ENCODE peak calls at places on chromosomes 13 and 19, in five cellular contexts. T is endothelial cell of umbilical vein, D is HCT116, H is mammary epithelial cell, M is HepG2. X is an unnamed sample. For H3K4me1, the result is how much of the 10 kb centered on the place peaks cover.

GRCh38 chr13:66660013-66660804 is 569.9 kb downstream of the PCDH9 start:
- DNase-seq in D (no peak), H (peak), T (peak), M (no peak), X (no peak)

GRCh38 chr13:111232191-111232590 is 88.3 kb upstream of the TEX29 start:
- DNase-seq in T (no peak), M (no peak), D (no peak), H (no peak), X (no peak)

GRCh38 chr13:39259371-39259770 is 221.1 kb downstream of the NHLRC3 start:
- DNase-seq in D (no peak), T (no peak), M (no peak), H (no peak), X (no peak)

GRCh38 chr13:111046590-111047141 is 68.4 kb upstream of the ARHGEF7 start:
- DNase-seq in D (no peak), M (no peak), T (no peak), H (no peak), X (no peak)

GRCh38 chr13:37403776-37404497 is 194.6 kb downstream of the POSTN start:
- DNase-seq in M (no peak), H (peak), D (no peak), T (no peak), X (no peak)

GRCh38 chr13:53068841-53069520 is 40.4 kb downstream of the OLFM4 start:
- DNase-seq in H (no peak), M (no peak), D (no peak), T (no peak), X (no peak)

GRCh38 chr19:34500656-34501120 is 19.1 kb downstream of the WTIP start:
- DNase-seq in T (no peak), D (no peak), H (no peak), M (no peak), X (no peak)

GRCh38 chr13:40568672-40569350 is 97.6 kb downstream of the FOXO1 start:
- DNase-seq in H (no peak), D (no peak), M (peak), T (peak), X (no peak)

GRCh38 chr19:29630661-29631060 is 24.6 kb downstream of the POP4 start:
- DNase-seq in H (no peak), D (no peak), T (no peak), M (no peak), X (no peak)

GRCh38 chr19:45790942-45791341 is 1.7 kb downstream of the DMWD start:
- DNase-seq in T (no peak), H (no peak), D (no peak), M (no peak), X (peak)

GRCh38 chr13:66896933-66897332 is 333.2 kb downstream of the PCDH9 start:
- DNase-seq in T (peak), H (no peak), D (no peak), M (no peak), X (no peak)

GRCh38 chr19:32498641-32499200 is 82.3 kb upstream of the PDCD5 start:
- DNase-seq in H (no peak), D (no peak), T (no peak), M (no peak), X (peak)

GRCh38 chr13:23615677-23616076 is 45.5 kb downstream of the TNFRSF19 start:
- DNase-seq in H (no peak), M (peak), D (no peak), T (no peak), X (no peak)

GRCh38 chr13:53060840-53061485 is 32.4 kb downstream of the OLFM4 start:
- DNase-seq in T (no peak), M (no peak), H (no peak), D (no peak), X (no peak)

GRCh38 chr13:28035146-28035782 is 46.8 kb upstream of the URAD start:
- DNase-seq in D (peak), M (no peak), H (peak), T (no peak), X (no peak)

GRCh38 chr19:3725640-3726310 is 17.6 kb downstream of the TJP3 start:
- DNase-seq in D (peak), T (no peak), H (no peak), M (no peak), X (no peak)

GRCh38 chr13:95354156-95354555 is 52.9 kb upstream of the ABCC4 start:
- DNase-seq in T (no peak), M (no peak), D (no peak), H (no peak), X (no peak)

GRCh38 chr13:38824342-38824741 is 137.5 kb downstream of the FREM2 start:
- DNase-seq in H (peak), T (no peak), D (no peak), M (no peak), X (no peak)

GRCh38 chr13:31172535-31172934 is 10.8 kb upstream of the HSPH1 start:
- DNase-seq in D (peak), T (peak), H (peak), M (peak), X (no peak)

GRCh38 chr19:52221831-52222375 is 32.1 kb downstream of the PPP2R1A start:
- DNase-seq in H (peak), T (no peak), D (no peak), M (no peak), X (no peak)

GRCh38 chr13:20873348-20873747 is 29.2 kb downstream of the XPO4 start:
- DNase-seq in H (peak), M (no peak), D (no peak), T (peak), X (no peak)

GRCh38 chr13:20565120-20565736 is 1.7 kb upstream of the IFT88 start:
- DNase-seq in T (peak), H (peak), D (no peak), M (no peak), X (no peak)

GRCh38 chr13:61144834-61145593 is 270.6 kb downstream of the PCDH20 start:
- DNase-seq in T (no peak), H (no peak), D (no peak), M (no peak), X (no peak)

GRCh38 chr19:16400911-16401675 is 70.7 kb downstream of the EPS15L1 start:
- DNase-seq in T (no peak), H (no peak), M (no peak), D (no peak), X (no peak)

GRCh38 chr13:32150794-32151193 is 119.2 kb downstream of the FRY start:
- DNase-seq in T (no peak), H (no peak), D (no peak), M (no peak), X (no peak)

GRCh38 chr19:55536951-55537740 is at the start of gene SBK2:
- DNase-seq in H (no peak), M (peak), T (no peak), D (no peak), X (no peak)

GRCh38 chr19:56162258-56162657 is 13.6 kb upstream of the GALP start:
- DNase-seq in D (no peak), M (no peak), T (peak), H (no peak), X (peak)

GRCh38 chr13:32001392-32001768 is 30.2 kb upstream of the FRY start:
- DNase-seq in D (peak), H (peak), T (peak), M (peak), X (peak)

GRCh38 chr19:21468791-21469190 is 36.6 kb upstream of the ZNF429 start:
- DNase-seq in T (no peak), H (no peak), D (no peak), M (no peak), X (no peak)

GRCh38 chr13:20058476-20058875 is 99.9 kb downstream of the ZMYM2 start:
- DNase-seq in H (no peak), T (no peak), M (no peak), D (no peak), X (no peak)

GRCh38 chr19:1855828-1856255 is 7.5 kb downstream of the KLF16 start:
- DNase-seq in T (no peak), M (no peak), D (no peak), H (no peak), X (no peak)

GRCh38 chr19:52369463-52370340 is at the start of gene ZNF880:
- DNase-seq in D (no peak), T (peak), H (peak), M (no peak), X (no peak)

GRCh38 chr13:79859756-79860155 is 378.8 kb downstream of the NDFIP2 start:
- DNase-seq in T (no peak), D (no peak), H (no peak), M (no peak), X (no peak)

GRCh38 chr13:110306960-110307696 is at the start of the genes COL4A1 and COL4A2:
- DNase-seq in H (peak), D (no peak), T (peak), M (no peak), X (no peak)

GRCh38 chr13:44726777-44727176 is 150.6 kb upstream of the TSC22D1 start:
- DNase-seq in H (no peak), D (no peak), M (no peak), T (no peak), X (no peak)

GRCh38 chr19:51503891-51504290 is 2.3 kb upstream of the SIGLEC12 start:
- DNase-seq in M (no peak), T (no peak), D (no peak), H (no peak), X (no peak)

GRCh38 chr13:24272452-24273161 is 36.8 kb upstream of the C1QTNF9 start:
- DNase-seq in D (no peak), T (no peak), H (no peak), M (no peak), X (no peak)

GRCh38 chr19:1210227-1210538 is 4.6 kb downstream of the STK11 start:
- DNase-seq in T (no peak), D (no peak), M (no peak), H (no peak), X (no peak)

GRCh38 chr13:48580886-48581285 is 48.0 kb upstream of the RCBTB2 start:
- DNase-seq in D (no peak), M (no peak), H (peak), T (no peak), X (no peak)

GRCh38 chr13:25860265-25860664 is 191.6 kb downstream of the SHISA2 start:
- DNase-seq in M (no peak), H (no peak), T (no peak), D (no peak), X (no peak)
- TF ChIP-seq EZH2 in M (no peak), H (no peak), T (no peak), D (no peak), X (no peak)

GRCh38 chr13:92549275-92549674 is 677.3 kb upstream of the GPC6 start:
- DNase-seq in D (no peak), H (no peak), T (no peak), M (no peak), X (no peak)

GRCh38 chr13:92547256-92547655 is 679.4 kb upstream of the GPC6 start:
- DNase-seq in M (no peak), D (no peak), H (peak), T (no peak), X (no peak)
- H3K9ac ChIP-seq in M (no peak), D (no peak), H (no peak), T (no peak), X (no peak)

GRCh38 chr19:7871530-7872305 is 2.5 kb downstream of the PRR36 start:
- DNase-seq in H (peak), M (peak), D (peak), T (peak), X (peak)

GRCh38 chr19:7874080-7874856 is at the start of gene PRR36:
- DNase-seq in D (no peak), T (peak), M (peak), H (no peak), X (peak)

GRCh38 chr19:7874857-7875393 is 735 bp upstream of the PRR36 start:
- DNase-seq in T (no peak), M (no peak), D (no peak), H (no peak), X (no peak)

GRCh38 chr19:7872306-7873204 is 1.6 kb downstream of the PRR36 start:
- DNase-seq in D (no peak), T (no peak), M (no peak), H (no peak), X (no peak)

DNA sequence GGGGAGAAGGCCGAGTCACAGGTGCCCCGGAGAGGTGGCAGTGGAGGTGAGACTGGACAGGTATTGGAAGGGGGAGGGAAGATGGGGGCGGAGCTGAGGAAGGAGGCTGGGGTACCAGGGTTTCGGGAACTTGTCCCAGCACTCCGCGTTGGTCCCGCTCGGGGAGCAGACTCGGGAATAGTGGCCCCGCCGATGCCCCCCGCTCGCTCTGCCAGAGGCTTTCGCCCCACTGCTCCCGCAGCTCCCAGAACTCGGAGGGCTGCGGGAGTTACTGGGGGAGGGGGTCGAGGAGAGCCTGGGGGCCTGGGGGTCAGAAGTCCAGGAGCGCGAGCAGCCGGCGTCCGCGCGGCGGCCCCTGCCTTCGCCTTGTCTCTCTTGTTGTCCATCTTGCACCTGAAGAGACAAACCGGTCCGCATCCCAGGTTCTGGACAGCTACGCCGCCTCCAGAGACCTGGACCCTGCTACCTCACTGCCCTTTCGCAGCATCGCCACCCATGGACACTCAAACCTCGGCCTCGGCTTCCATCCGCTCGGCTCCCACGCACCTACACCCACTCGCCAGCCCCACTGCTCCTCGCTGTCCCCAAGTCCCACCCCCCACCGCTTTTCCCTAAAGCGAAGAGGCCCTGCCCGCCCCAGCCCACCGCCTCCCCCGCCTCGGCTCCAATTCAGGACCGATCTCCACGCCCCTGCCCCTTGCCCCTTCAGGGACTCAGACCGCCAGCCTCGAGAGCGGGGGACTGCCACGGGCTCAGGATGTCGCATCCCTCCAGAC is 698 bp downstream of the PRR36 start:
- DNase-seq in M (no peak), D (no peak), H (no peak), T (no peak), X (no peak)
- H3K4me1 ChIP-seq in M (under half), D (half or more), H (under half), T (under half), X (under half)

DNA sequence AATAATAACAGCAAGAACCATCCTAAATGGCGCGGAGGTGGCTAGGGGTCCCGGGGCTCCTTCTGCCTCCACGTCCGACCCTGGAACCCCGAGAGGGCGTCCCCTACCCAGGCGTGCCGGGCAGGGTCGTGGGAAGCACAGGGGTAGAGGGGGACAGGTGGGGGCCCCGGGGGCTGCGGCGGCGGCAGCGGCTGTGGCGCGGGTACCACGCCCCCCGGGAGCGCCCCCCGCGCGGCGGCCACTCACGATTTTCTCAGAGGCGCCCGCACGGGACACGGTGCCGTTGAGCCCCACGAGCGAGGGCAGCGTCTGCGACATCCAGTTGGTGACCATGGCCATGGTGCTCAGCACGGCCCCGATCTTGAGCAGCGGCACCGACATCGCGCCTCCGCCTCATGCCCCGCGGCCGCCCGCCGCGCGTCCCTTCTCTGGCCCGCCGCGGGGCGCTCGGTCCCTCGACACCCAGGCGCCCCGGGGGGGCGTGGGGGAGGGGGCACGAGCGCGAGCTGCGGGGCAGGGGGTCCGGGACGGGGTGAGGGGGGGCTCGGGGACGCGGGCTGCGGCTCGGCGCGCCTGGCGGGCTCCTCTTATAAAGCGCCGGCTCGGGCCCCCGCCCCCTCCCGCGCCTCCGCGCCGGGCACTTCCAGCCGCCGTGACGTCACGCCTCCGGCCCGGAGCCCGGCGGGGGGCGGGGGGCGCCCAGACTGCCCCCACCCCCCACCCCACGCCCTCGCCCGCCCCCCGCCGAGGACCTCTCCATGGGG is 22.9 kb downstream of the OLFM2 start:
- DNase-seq in H (no peak), D (no peak), T (no peak), M (no peak), X (no peak)
- TF ChIP-seq EZH2 in H (no peak), D (no peak), T (peak), M (no peak), X (no peak)

GRCh38 chr13:50893211-50893852 is 16.3 kb upstream of the RNASEH2B start:
- DNase-seq in D (no peak), H (no peak), M (no peak), T (no peak), X (peak)
- H3K9ac ChIP-seq in D (no peak), H (no peak), M (no peak), T (no peak), X (peak)

DNA sequence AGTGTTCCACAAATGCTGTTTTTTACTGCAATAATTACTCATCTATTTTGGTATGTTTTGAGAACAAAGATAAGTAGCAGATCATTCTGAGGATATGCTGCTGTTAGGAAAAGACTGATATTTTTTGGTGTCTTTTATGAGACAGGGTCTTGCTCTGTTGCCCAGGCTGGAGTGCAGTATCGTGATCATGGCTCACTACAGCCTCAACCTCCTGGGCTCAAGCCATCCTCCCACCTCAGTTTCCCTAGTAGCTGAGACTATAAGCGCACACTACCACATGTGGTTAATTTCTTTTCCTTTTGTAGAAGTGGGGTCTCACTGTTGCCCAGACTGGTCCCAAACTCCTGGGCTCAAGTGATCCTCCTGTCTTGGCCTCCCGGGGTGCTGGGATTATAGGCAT is 9.5 kb downstream of the LSM4 start:
- DNase-seq in D (no peak), M (no peak), H (no peak), T (no peak), X (no peak)
- H3K4me1 ChIP-seq in D (under half), M (half or more), H (under half), T (under half), X (under half)

DNA sequence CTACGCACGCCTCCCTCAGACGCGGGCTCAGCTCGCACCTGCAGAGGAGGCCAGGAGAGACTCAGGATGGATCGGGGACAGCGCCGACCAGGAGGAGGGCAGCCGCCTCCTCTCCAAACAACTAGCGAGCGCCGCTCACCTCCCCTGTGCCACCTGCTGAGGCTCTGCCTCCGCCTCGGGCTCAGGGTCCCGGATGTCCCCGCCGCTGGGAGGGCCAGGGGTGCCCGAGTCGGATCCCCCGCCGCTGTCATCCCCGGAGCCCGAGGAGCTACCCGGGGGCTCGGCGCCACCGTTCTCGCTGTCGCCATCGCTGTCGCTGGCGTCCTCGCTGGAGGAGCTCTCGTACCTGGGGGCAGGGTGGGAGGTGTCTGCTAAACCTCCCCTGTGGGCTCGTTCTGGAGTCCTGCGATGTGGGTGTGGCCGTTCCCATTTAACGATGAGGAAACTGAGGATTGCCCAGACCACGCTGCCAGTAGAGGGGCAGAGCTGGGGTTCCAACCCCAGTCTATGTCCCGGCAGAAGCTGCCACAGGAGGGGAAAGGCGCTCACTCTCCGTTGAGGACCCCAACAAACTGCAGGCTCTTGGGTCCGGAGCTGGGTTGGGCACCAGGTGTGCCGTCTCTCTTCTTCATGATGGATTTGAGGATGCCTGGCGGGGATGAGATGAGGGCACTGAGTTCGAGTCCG is 9.1 kb downstream of the KANK3 start:
- DNase-seq in H (no peak), T (no peak), D (no peak), M (no peak), X (no peak)
- TF ChIP-seq EZH2 in H (no peak), T (no peak), D (no peak), M (peak), X (no peak)

GRCh38 chr19:11848200-11848593 is 329 bp upstream of the ZNF439 start:
- DNase-seq in T (no peak), M (no peak), D (no peak), H (no peak), X (no peak)
- H3K9ac ChIP-seq in T (no peak), M (no peak), D (no peak), H (no peak), X (peak)

GRCh38 chr19:7226749-7227148 is 67.5 kb downstream of the INSR start:
- DNase-seq in M (no peak), H (no peak), T (no peak), D (no peak), X (no peak)

GRCh38 chr19:7227735-7228134 is 66.5 kb downstream of the INSR start:
- DNase-seq in D (no peak), T (no peak), H (no peak), M (no peak), X (no peak)

GRCh38 chr19:7224995-7225394 is 69.2 kb downstream of the INSR start:
- DNase-seq in T (no peak), D (no peak), H (no peak), M (no peak), X (no peak)

GRCh38 chr19:7224205-7224833 is 69.9 kb downstream of the INSR start:
- DNase-seq in D (no peak), T (no peak), M (peak), H (no peak), X (no peak)

GRCh38 chr19:7225741-7226140 is 68.5 kb downstream of the INSR start:
- DNase-seq in D (no peak), M (no peak), T (no peak), H (no peak), X (peak)
- H3K4me1 ChIP-seq in D (under half), M (half or more), T (under half), H (under half), X (under half)

GRCh38 chr19:47445937-47446402 is 25.7 kb downstream of the SLC8A2 start:
- DNase-seq in T (no peak), M (no peak), H (no peak), D (no peak), X (peak)
- TF ChIP-seq EZH2 in T (peak), M (no peak), H (no peak), D (no peak), X (no peak)

X was measured in DND-41.